ENCODE peak calls at places on chromosomes 4 and X, in nine cellular contexts. G is HL-60, U is GM23338, T is stomach, Q is endothelial cell of umbilical vein, M is GM12891, A is spleen, F is sigmoid colon, S is SK-N-SH. N is an unnamed sample.
A peak's percentile ranks its signal among the peaks of the same experiment; 100 is the strongest.

GRCh38 chrX:139875831-139876230 is 57.0 kb downstream of the ATP11C start:
- DNase-seq in Q (peak; percentile 74), S (no peak), A (no peak), M (no peak), F (no peak), T (no peak), U (no peak), G (no peak), N (no peak)

GRCh38 chrX:71291381-71291780 is 7.9 kb downstream of the NONO start:
- DNase-seq in F (no peak), A (no peak), M (no peak), T (no peak), S (no peak), U (no peak), G (no peak), Q (no peak), N (no peak)

GRCh38 chr4:82360298-82361177 is 13.3 kb downstream of the HNRNPD start:
- DNase-seq in M (no peak), Q (peak; percentile 58), U (peak; percentile 70), T (no peak), F (no peak), G (no peak), A (no peak), S (peak; percentile 30), N (no peak)

GRCh38 chr4:138941037-138941436 is 74.5 kb upstream of the NOCT start:
- DNase-seq in U (no peak), A (no peak), M (no peak), F (no peak), Q (no peak), G (no peak), S (no peak), T (no peak), N (no peak)

GRCh38 chr4:173014113-173014558 is 154.5 kb upstream of the GALNT7 start:
- DNase-seq in Q (peak; percentile 85), U (peak; percentile 84), M (no peak), F (no peak), S (peak; percentile 35), G (no peak), A (no peak), T (no peak), N (no peak)

GRCh38 chr4:145299380-145300076 is 119.1 kb upstream of the OTUD4 start:
- DNase-seq in A (no peak), Q (no peak), M (no peak), U (no peak), T (no peak), F (no peak), S (no peak), G (no peak), N (no peak)

GRCh38 chrX:38335382-38335781 is 8.1 kb upstream of the RPGR start:
- DNase-seq in A (no peak), M (no peak), F (no peak), S (peak; percentile 43), T (no peak), G (no peak), Q (no peak), U (no peak), N (no peak)

GRCh38 chr4:135411251-135411650 is 1209.7 kb upstream of the PABPC4L start:
- DNase-seq in G (no peak), F (no peak), Q (no peak), T (no peak), M (no peak), S (no peak), U (no peak), A (no peak), N (no peak)

GRCh38 chr4:174156239-174156826 is 127.1 kb downstream of the FBXO8 start:
- DNase-seq in U (peak; percentile 58), T (no peak), A (no peak), F (no peak), S (peak; percentile 27), G (no peak), Q (peak; percentile 62), M (no peak), N (no peak)

GRCh38 chr4:114642173-114642780 is 43.7 kb downstream of the UGT8 start:
- DNase-seq in A (no peak), U (no peak), Q (no peak), G (no peak), M (no peak), S (no peak), T (no peak), F (no peak), N (no peak)

GRCh38 chr4:7815562-7815961 is 124.1 kb downstream of the AFAP1 start:
- DNase-seq in F (peak; percentile 69), U (no peak), Q (no peak), A (no peak), T (no peak), G (no peak), M (no peak), S (no peak), N (no peak)

GRCh38 chr4:144360394-144360793 is 219.9 kb upstream of the GYPA start:
- DNase-seq in Q (no peak), M (no peak), S (no peak), T (no peak), U (no peak), G (no peak), F (no peak), A (no peak), N (no peak)

GRCh38 chr4:37486134-37486533 is 200.0 kb downstream of the RELL1 start:
- DNase-seq in S (no peak), Q (no peak), M (no peak), F (no peak), U (no peak), A (no peak), T (no peak), G (no peak), N (no peak)

GRCh38 chrX:20742106-20742505 is 475.4 kb upstream of the RPS6KA3 start:
- DNase-seq in S (peak; percentile 5), A (no peak), Q (no peak), U (no peak), T (no peak), G (no peak), M (no peak), F (no peak), N (peak; percentile 17)

GRCh38 chr4:71944956-71945355 is 86.8 kb upstream of the NPFFR2 start:
- DNase-seq in A (no peak), G (no peak), U (peak; percentile 49), M (no peak), Q (peak; percentile 83), F (no peak), T (no peak), S (no peak), N (no peak)

GRCh38 chr4:19024047-19024446 is 1002.5 kb upstream of the LCORL start:
- DNase-seq in Q (no peak), F (no peak), G (no peak), M (no peak), T (no peak), A (no peak), U (no peak), S (no peak), N (no peak)

GRCh38 chr4:19025031-19025430 is 1003.5 kb upstream of the LCORL start:
- DNase-seq in F (no peak), A (no peak), M (no peak), Q (no peak), S (no peak), U (no peak), T (no peak), G (no peak), N (no peak)

GRCh38 chr4:19026281-19026680 is 1004.7 kb upstream of the LCORL start:
- DNase-seq in U (no peak), T (no peak), S (no peak), Q (no peak), A (no peak), G (no peak), F (peak; percentile 56), M (no peak), N (no peak)

GRCh38 chr4:19021617-19022016 is 1000.1 kb upstream of the LCORL start:
- DNase-seq in U (no peak), F (no peak), Q (no peak), S (no peak), M (no peak), G (no peak), T (no peak), A (no peak), N (no peak)
- TF ChIP-seq POLR2AphosphoS5 in U (no peak), F (no peak), Q (no peak), S (no peak), M (no peak), G (no peak), T (no peak), A (no peak), N (no peak)

DNA sequence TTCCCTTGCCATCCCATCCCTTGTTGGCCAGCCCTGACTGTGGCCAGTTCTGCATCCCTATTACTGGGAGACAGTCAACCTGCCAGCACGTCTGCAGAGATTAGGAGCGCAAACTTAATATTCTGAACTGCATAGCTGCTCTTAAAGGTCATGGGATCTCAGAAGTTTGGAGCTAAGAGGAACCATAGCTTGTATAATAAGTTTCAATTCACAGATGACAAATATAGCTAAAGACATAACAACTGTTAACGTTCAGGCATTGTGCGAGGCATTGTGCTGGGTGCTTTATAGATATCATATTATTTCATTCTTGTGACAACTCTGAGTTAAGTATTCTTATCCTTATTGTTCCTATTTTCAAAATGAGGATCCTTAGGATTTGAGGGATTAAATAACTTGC is 3.7 kb downstream of the SCARB2 start:
- DNase-seq in Q (no peak), U (no peak), G (no peak), F (no peak), M (no peak), A (no peak), T (no peak), S (no peak), N (no peak)
- TF ChIP-seq POLR2AphosphoS5 in Q (no peak), U (no peak), G (no peak), F (no peak), M (no peak), A (no peak), T (no peak), S (no peak), N (no peak)

DNA sequence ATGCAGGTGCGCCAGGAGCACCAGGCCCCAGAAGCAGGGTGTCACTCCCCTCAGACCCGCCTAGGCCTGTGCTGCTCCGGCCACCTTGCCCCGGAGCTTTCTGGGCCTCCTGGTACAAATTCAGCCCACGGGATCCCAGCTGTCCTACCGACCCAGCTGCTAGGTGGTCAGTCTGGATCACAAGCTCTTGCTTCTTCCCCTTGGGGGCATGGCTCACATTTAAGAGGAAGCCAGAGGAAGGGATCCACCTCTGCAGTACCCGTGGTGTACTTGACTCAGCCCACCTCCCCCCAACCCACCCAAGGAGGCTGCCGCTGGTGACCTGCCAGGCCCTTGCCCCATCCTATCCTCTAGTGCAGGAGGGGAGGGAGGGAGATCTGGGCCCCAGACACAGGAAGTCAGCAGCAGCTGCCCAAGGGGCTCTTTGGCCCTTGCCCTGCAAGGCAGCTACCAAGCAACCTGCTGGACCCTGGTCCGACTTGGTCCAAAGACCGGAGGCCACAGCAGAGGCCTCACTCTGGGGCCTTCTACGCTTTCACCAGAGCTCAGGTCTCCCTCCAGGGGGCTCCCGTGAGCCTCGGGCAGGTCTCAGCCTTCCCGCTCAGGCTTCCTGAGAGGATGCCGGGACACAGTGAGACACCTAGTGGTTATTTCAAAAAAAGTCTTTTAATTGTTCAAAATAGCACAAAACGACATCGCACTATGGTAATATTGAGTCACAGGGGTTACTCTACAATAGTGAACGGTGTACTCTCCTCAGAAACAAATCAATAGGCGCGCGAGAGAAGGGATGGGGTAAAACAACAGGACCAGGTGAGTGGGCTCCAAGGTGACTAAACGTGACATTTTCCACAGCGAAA is 2.7 kb upstream of the RENBP start:
- DNase-seq in F (peak; percentile 88), Q (peak; percentile 79), S (peak; percentile 91), M (no peak), A (peak; percentile 93), U (peak; percentile 86), T (peak; percentile 82), G (no peak), N (no peak)
- TF ChIP-seq POLR2AphosphoS5 in F (no peak), Q (peak; percentile 25), S (no peak), M (peak; percentile 32), A (peak; percentile 62), U (no peak), T (no peak), G (peak; percentile 57), N (no peak)

GRCh38 chrX:13110427-13111324 is 66.3 kb upstream of the FAM9C start:
- DNase-seq in M (no peak), Q (peak; percentile 89), T (no peak), F (peak; percentile 73), G (no peak), U (peak; percentile 6), S (peak; percentile 4), A (no peak), N (no peak)
- TF ChIP-seq POLR2AphosphoS5 in M (no peak), Q (peak; percentile 48), T (peak; percentile 12), F (peak; percentile 14), G (no peak), U (no peak), S (peak; percentile 63), A (no peak), N (no peak)